ENCODE peak calls at places on chromosomes 13 and 19, in ten cellular contexts. R is left lung; T is AG20443; L is BJ; V is LHCN-M2; J is activated CD4-positive, alpha-beta T cell treated with anti-CD3 and anti-CD28 coated beads, Interleukin-2, amount 50 U/mL, for 48 hours; U is nephron progenitor cell; G is AG08395; H is HCT116; P is psoas muscle. N is an unnamed sample.

GRCh38 chr19:10637894-10638293 is 12.5 kb downstream of the SLC44A2 start:
- DNase-seq in R (no peak), T (no peak), L (no peak), V (no peak), J (no peak), U (no peak), G (no peak), H (no peak), P (no peak), N (no peak)

GRCh38 chr13:109787135-109787954 is 962 bp upstream of the IRS2 start:
- DNase-seq in R (peak; percentile 84), T (peak; percentile 65), L (no peak), V (peak; percentile 60), J (peak; percentile 31), U (peak; percentile 70), G (no peak), H (no peak), P (peak; percentile 31), N (peak; percentile 71)

GRCh38 chr13:86572115-86572514 is 772.9 kb upstream of the SLITRK6 start:
- DNase-seq in R (no peak), T (no peak), L (no peak), V (peak; percentile 9), J (no peak), U (no peak), G (peak; percentile 3), H (peak; percentile 24), P (no peak), N (no peak)

GRCh38 chr19:51398096-51398704 is 7.8 kb upstream of the C19orf84 start:
- DNase-seq in R (no peak), T (peak; percentile 56), L (no peak), V (peak; percentile 31), J (no peak), U (no peak), G (peak; percentile 61), H (no peak), P (no peak), N (no peak)

GRCh38 chr13:112955271-112955937 is 13.6 kb upstream of the MCF2L start:
- DNase-seq in R (no peak), T (no peak), L (no peak), V (no peak), J (no peak), U (no peak), G (no peak), H (no peak), P (no peak), N (no peak)

GRCh38 chr13:62537593-62537992 is 1121.9 kb upstream of the PCDH20 start:
- DNase-seq in R (no peak), T (no peak), L (no peak), V (no peak), J (no peak), U (no peak), G (no peak), H (no peak), P (no peak), N (no peak)

GRCh38 chr19:56637976-56638555 is 4.9 kb upstream of the SMIM17 start:
- DNase-seq in R (no peak), T (peak; percentile 74), L (no peak), V (peak; percentile 58), J (peak; percentile 44), U (peak; percentile 93), G (peak; percentile 35), H (no peak), P (peak; percentile 50), N (no peak)

GRCh38 chr19:34118879-34119748 is 53.2 kb upstream of the LSM14A start:
- DNase-seq in R (no peak), T (no peak), L (no peak), V (no peak), J (no peak), U (peak; percentile 18), G (no peak), H (no peak), P (no peak), N (no peak)

GRCh38 chr19:40539070-40539469 is 37.6 kb upstream of the SHKBP1 start:
- DNase-seq in R (no peak), T (no peak), L (no peak), V (peak; percentile 8), J (no peak), U (no peak), G (no peak), H (no peak), P (no peak), N (no peak)

GRCh38 chr19:41895745-41896580 is 13.0 kb downstream of the ARHGEF1 start:
- DNase-seq in R (no peak), T (no peak), L (no peak), V (no peak), J (no peak), U (no peak), G (no peak), H (no peak), P (no peak), N (peak; percentile 44)

GRCh38 chr19:4268816-4269430 is 10.1 kb upstream of the SHD start:
- DNase-seq in R (no peak), T (no peak), L (no peak), V (no peak), J (no peak), U (no peak), G (peak; percentile 1), H (no peak), P (no peak), N (no peak)

GRCh38 chr13:26831336-26831908 is 70.8 kb upstream of the GPR12 start:
- DNase-seq in R (no peak), T (no peak), L (no peak), V (no peak), J (no peak), U (no peak), G (no peak), H (no peak), P (no peak), N (no peak)

GRCh38 chr13:21240586-21240985 is 64.1 kb downstream of the MRPL57 start:
- DNase-seq in R (no peak), T (peak; percentile 66), L (peak; percentile 49), V (peak; percentile 47), J (no peak), U (no peak), G (peak; percentile 65), H (no peak), P (no peak), N (no peak)

GRCh38 chr13:74026753-74027152 is 107.5 kb downstream of the KLF12 start:
- DNase-seq in R (no peak), T (no peak), L (no peak), V (no peak), J (peak; percentile 51), U (peak; percentile 5), G (no peak), H (no peak), P (no peak), N (no peak)

GRCh38 chr13:21657538-21657937 is 13.3 kb upstream of the FGF9 start:
- DNase-seq in R (no peak), T (peak; percentile 75), L (no peak), V (peak; percentile 81), J (no peak), U (no peak), G (peak; percentile 82), H (no peak), P (no peak), N (no peak)

GRCh38 chr19:34291235-34291634 is 36.9 kb downstream of the GARRE1 start:
- DNase-seq in R (no peak), T (no peak), L (no peak), V (no peak), J (no peak), U (no peak), G (no peak), H (no peak), P (no peak), N (no peak)

GRCh38 chr13:90416519-90416918 is 931.0 kb upstream of the MIR17HG start:
- DNase-seq in R (no peak), T (peak; percentile 40), L (peak; percentile 86), V (peak; percentile 62), J (no peak), U (no peak), G (peak; percentile 40), H (no peak), P (no peak), N (no peak)

GRCh38 chr13:27971236-27971645 is 2.1 kb upstream of the CDX2 start:
- DNase-seq in R (no peak), T (no peak), L (no peak), V (no peak), J (no peak), U (peak; percentile 67), G (no peak), H (no peak), P (no peak), N (no peak)

GRCh38 chr19:55098716-55099556 is 18.5 kb downstream of the PPP1R12C start:
- DNase-seq in R (peak; percentile 68), T (no peak), L (no peak), V (no peak), J (no peak), U (peak; percentile 28), G (no peak), H (no peak), P (no peak), N (no peak)

GRCh38 chr19:4657835-4658234 is 12.3 kb downstream of the MYDGF start:
- DNase-seq in R (no peak), T (no peak), L (no peak), V (no peak), J (no peak), U (no peak), G (no peak), H (no peak), P (no peak), N (no peak)

GRCh38 chr19:2586196-2586595 is 110.3 kb downstream of the GADD45B start:
- DNase-seq in R (no peak), T (no peak), L (no peak), V (no peak), J (no peak), U (no peak), G (no peak), H (no peak), P (no peak), N (no peak)

GRCh38 chr13:27273658-27274425 is 3.2 kb downstream of the RASL11A start:
- DNase-seq in R (no peak), T (no peak), L (no peak), V (peak; percentile 60), J (no peak), U (no peak), G (no peak), H (no peak), P (no peak), N (no peak)

GRCh38 chr19:47075941-47076340 is 27.5 kb upstream of the TMEM160 start:
- DNase-seq in R (peak; percentile 21), T (no peak), L (no peak), V (no peak), J (no peak), U (peak; percentile 35), G (no peak), H (no peak), P (no peak), N (no peak)

GRCh38 chr13:26909515-26909914 is 148.9 kb upstream of the GPR12 start:
- DNase-seq in R (no peak), T (no peak), L (no peak), V (no peak), J (no peak), U (no peak), G (no peak), H (no peak), P (no peak), N (no peak)

GRCh38 chr13:39451860-39452301 is 151.1 kb downstream of the LHFPL6 start:
- DNase-seq in R (no peak), T (no peak), L (no peak), V (peak; percentile 71), J (no peak), U (no peak), G (no peak), H (no peak), P (peak; percentile 31), N (peak; percentile 24)

GRCh38 chr19:33226550-33227241 is 1.0 kb upstream of the SLC7A10 start:
- DNase-seq in R (peak; percentile 90), T (no peak), L (no peak), V (no peak), J (peak; percentile 19), U (peak; percentile 65), G (no peak), H (no peak), P (no peak), N (no peak)

GRCh38 chr19:47433121-47433520 is 13.8 kb upstream of the MEIS3 start:
- DNase-seq in R (no peak), T (no peak), L (no peak), V (peak; percentile 58), J (no peak), U (no peak), G (no peak), H (no peak), P (no peak), N (no peak)

GRCh38 chr13:78602561-78603239 is 652 bp downstream of the POU4F1 start:
- DNase-seq in R (peak; percentile 72), T (peak; percentile 22), L (no peak), V (no peak), J (no peak), U (no peak), G (no peak), H (no peak), P (no peak), N (no peak)